ENCODE peak calls at places on chromosomes 1 and 21, in seven cellular contexts. I is endodermal cell, Y is coronary artery, G is astrocyte of the cerebellum, Z is colonic mucosa, W is AG04450, S is fibroblast of the aortic adventitia. C is an unnamed sample.

GRCh38 chr1:203667616-203668015 is 41.0 kb downstream of the ATP2B4 start:
- DNase-seq in Y (no peak), Z (no peak), I (no peak), S (peak), G (no peak), W (no peak), C (no peak)

GRCh38 chr1:57470028-57470427 is 46.2 kb upstream of the DAB1 start:
- DNase-seq in W (peak), G (peak), Y (no peak), Z (no peak), S (peak), I (no peak), C (no peak)

GRCh38 chr1:36609241-36610027 is 126.7 kb upstream of the CSF3R start:
- DNase-seq in Z (peak), I (peak), S (peak), G (peak), W (no peak), Y (no peak), C (peak)

GRCh38 chr1:89666640-89667039 is 33.7 kb downstream of the LRRC8C start:
- DNase-seq in G (no peak), Z (no peak), W (no peak), Y (no peak), I (no peak), S (no peak), C (no peak)

GRCh38 chr1:6041432-6042062 is 4.1 kb upstream of the KCNAB2 start:
- DNase-seq in G (no peak), S (no peak), I (peak), Y (no peak), Z (peak), W (no peak), C (no peak)

GRCh38 chr1:205632374-205633169 is 761 bp upstream of the ELK4 start:
- DNase-seq in I (no peak), W (no peak), S (no peak), G (no peak), Z (no peak), Y (no peak), C (no peak)

GRCh38 chr1:214552174-214552608 is 789 bp upstream of the PTPN14 start:
- DNase-seq in G (no peak), S (peak), I (peak), Y (peak), W (no peak), Z (peak), C (peak)

GRCh38 chr1:177561436-177561835 is 390.7 kb downstream of the BRINP2 start:
- DNase-seq in S (no peak), I (peak), W (no peak), Z (no peak), G (no peak), Y (no peak), C (no peak)

GRCh38 chr1:169722784-169723183 is 11.1 kb downstream of the SELE start:
- DNase-seq in I (no peak), Z (no peak), Y (no peak), S (no peak), G (no peak), W (no peak), C (no peak)

GRCh38 chr1:220370041-220370700 is 97.9 kb upstream of the RAB3GAP2 start:
- DNase-seq in Y (no peak), S (peak), I (peak), Z (no peak), W (peak), G (no peak), C (peak)

GRCh38 chr21:16011719-16012118 is 281.9 kb downstream of the USP25 start:
- DNase-seq in G (no peak), I (no peak), Y (no peak), Z (no peak), S (no peak), W (no peak), C (no peak)
- TF ChIP-seq CTCF in G (no peak), I (no peak), Y (no peak), Z (no peak), S (no peak), W (no peak), C (no peak)

GRCh38 chr1:234743866-234744581 is 134.0 kb upstream of the IRF2BP2 start:
- DNase-seq in W (no peak), Z (no peak), I (peak), S (peak), G (peak), Y (peak), C (no peak)
- H3K4me3 ChIP-seq in W (no peak), Z (no peak), I (peak), S (no peak), G (no peak), Y (peak), C (no peak)

DNA sequence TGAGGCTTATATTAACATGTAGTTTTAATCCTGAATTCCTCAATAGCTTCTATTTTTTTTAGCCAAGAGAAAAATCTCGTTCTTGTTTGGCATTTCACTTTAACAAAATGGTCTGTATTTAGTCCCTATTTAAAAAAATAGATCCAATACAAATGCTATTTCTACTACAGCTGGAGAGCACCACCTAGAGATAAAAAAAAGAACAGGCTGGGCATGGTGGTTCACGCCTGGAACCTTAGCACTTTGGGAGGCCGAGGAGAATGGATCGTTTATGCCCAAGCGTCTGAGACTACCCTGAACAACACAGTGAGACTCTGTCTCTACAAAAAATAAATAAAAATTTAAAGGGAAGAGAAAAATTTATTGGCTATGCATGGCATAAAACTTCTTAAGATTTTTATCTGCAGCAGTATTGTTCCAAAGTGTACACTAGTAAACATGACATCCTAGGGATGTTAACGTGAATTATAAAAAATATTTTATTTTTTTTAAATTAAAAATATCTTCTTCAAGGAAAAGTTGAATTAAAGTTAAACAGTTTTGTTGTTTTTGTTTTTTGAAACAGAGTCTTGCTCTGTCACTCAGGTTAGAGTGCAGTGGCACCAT is 4.4 kb downstream of the ST7L start:
- DNase-seq in I (peak), Y (no peak), W (peak), Z (no peak), S (peak), G (peak), C (no peak)
- TF ChIP-seq CTCF in I (peak), Y (no peak), W (peak), Z (peak), S (peak), G (peak), C (peak)

DNA sequence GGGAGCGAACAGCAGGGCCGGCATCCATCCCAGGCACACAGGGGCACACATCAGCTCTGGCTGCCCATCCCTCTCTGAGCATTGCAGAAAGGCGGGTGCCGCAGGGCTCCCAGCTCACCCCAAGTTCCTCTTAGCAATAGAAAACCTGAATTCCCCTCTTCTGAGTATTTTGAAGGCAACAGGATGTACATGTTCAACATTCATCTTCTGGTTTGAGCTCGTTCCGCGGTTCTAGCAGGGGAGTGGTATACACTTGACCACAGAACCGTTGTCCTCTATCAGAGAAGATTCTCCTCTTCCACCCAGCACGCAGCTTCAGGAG is 23.6 kb downstream of the ACTA1 start:
- DNase-seq in W (no peak), S (no peak), Y (no peak), Z (no peak), G (no peak), I (no peak), C (no peak)
- H3K4me3 ChIP-seq in W (no peak), S (no peak), Y (peak), Z (no peak), G (no peak), I (no peak), C (no peak)

GRCh38 chr1:8860738-8861516 is 17.6 kb downstream of the ENO1 start:
- DNase-seq in W (no peak), S (no peak), Y (no peak), I (peak), Z (no peak), G (no peak), C (no peak)

GRCh38 chr1:8854270-8854669 is 24.2 kb downstream of the ENO1 start:
- DNase-seq in W (no peak), I (peak), Z (no peak), Y (no peak), G (no peak), S (no peak), C (no peak)

GRCh38 chr1:8858112-8858668 is 20.3 kb downstream of the ENO1 start:
- DNase-seq in Y (no peak), Z (no peak), S (peak), W (no peak), G (peak), I (peak), C (peak)

GRCh38 chr1:8858888-8859706 is 19.4 kb downstream of the ENO1 start:
- DNase-seq in Z (peak), G (peak), Y (no peak), I (peak), S (peak), W (no peak), C (peak)

GRCh38 chr1:8856689-8857412 is 21.6 kb downstream of the ENO1 start:
- DNase-seq in W (no peak), G (no peak), S (no peak), Z (no peak), Y (no peak), I (peak), C (no peak)
- TF ChIP-seq CTCF in W (no peak), G (no peak), S (no peak), Z (no peak), Y (no peak), I (no peak), C (no peak)

GRCh38 chr1:151056149-151056548 is 3.3 kb downstream of the CDC42SE1 start:
- DNase-seq in G (no peak), S (no peak), Z (peak), Y (no peak), I (no peak), W (no peak), C (no peak)
- H3K4me3 ChIP-seq in G (no peak), S (no peak), Z (peak), Y (peak), I (no peak), W (no peak), C (no peak)

DNA sequence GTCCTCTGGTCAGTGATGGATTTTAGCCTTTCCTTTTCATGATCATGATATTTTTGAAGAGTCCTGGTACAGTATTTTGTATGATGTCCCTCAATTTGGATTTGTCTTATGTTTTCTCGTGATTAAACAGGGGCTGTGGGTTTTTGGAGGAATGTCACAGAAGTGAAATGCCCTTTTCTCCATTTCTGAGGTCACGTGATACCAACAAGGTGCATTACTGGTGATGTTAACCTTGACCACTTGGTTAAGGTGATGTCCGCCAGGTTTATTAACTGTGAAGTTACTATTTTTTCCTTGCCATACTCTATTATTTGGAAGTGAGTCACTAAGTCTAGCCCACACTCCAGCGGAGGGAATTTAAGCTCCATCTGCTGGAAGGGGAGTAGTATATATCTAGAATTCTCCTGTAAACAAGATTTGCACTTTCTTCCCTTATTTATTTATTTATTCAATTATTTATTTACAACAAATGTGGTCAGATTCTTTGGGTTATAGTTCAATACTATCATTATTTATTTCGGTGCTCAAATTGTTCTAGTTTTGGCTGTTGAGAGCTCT is 123.4 kb downstream of the HIVEP3 start:
- DNase-seq in W (no peak), Y (no peak), I (no peak), Z (no peak), G (peak), S (peak), C (no peak)
- TF ChIP-seq CTCF in W (peak), Y (no peak), I (peak), Z (no peak), G (peak), S (peak), C (peak)

C was measured in HFF-Myc.